ENCODE peak calls at places on chromosome 6, in eight cellular contexts. E is breast epithelium, A is HepG2, M is prostate gland, V is sigmoid colon, D is IMR-90, S is HCT116, N is Peyer's patch. F is an unnamed sample.

GRCh38 chr6:113564401-113565161 is 292.6 kb upstream of the MARCKS start:
- DNase-seq in V (peak; percentile 97), E (peak; percentile 60), S (no peak), M (peak; percentile 5), D (peak; percentile 92), N (peak; percentile 52), A (peak; percentile 74), F (peak; percentile 90)

GRCh38 chr6:12614468-12614867 is 102.1 kb upstream of the PHACTR1 start:
- DNase-seq in N (no peak), V (no peak), M (no peak), D (peak; percentile 31), E (no peak), S (no peak), A (no peak), F (no peak)

GRCh38 chr6:149483849-149484635 is 772 bp downstream of the ZC3H12D start:
- DNase-seq in V (no peak), M (no peak), S (no peak), A (no peak), E (no peak), D (no peak), N (no peak), F (no peak)

GRCh38 chr6:72580281-72580940 is 41.5 kb upstream of the KCNQ5 start:
- DNase-seq in M (no peak), A (peak; percentile 9), S (peak; percentile 31), E (no peak), N (no peak), V (no peak), D (peak; percentile 88), F (no peak)

GRCh38 chr6:15330174-15330934 is 84.5 kb downstream of the JARID2 start:
- DNase-seq in M (no peak), A (no peak), V (no peak), D (peak; percentile 42), N (no peak), E (no peak), S (no peak), F (no peak)

GRCh38 chr6:158037021-158037420 is 55.4 kb downstream of the SYNJ2 start:
- DNase-seq in D (no peak), V (peak; percentile 59), A (no peak), E (no peak), N (no peak), M (no peak), S (no peak), F (no peak)

GRCh38 chr6:28543671-28544131 is 18.0 kb downstream of the GPX5 start:
- DNase-seq in M (no peak), V (no peak), N (no peak), D (no peak), E (no peak), A (no peak), S (no peak), F (no peak)

GRCh38 chr6:167720456-167721285 is 106.0 kb upstream of the AFDN start:
- DNase-seq in V (no peak), A (no peak), D (no peak), M (no peak), E (no peak), S (no peak), N (no peak), F (no peak)

GRCh38 chr6:97726378-97726777 is 443.4 kb upstream of the MMS22L start:
- DNase-seq in N (no peak), E (no peak), M (no peak), D (no peak), V (no peak), A (no peak), S (no peak), F (no peak)

DNA sequence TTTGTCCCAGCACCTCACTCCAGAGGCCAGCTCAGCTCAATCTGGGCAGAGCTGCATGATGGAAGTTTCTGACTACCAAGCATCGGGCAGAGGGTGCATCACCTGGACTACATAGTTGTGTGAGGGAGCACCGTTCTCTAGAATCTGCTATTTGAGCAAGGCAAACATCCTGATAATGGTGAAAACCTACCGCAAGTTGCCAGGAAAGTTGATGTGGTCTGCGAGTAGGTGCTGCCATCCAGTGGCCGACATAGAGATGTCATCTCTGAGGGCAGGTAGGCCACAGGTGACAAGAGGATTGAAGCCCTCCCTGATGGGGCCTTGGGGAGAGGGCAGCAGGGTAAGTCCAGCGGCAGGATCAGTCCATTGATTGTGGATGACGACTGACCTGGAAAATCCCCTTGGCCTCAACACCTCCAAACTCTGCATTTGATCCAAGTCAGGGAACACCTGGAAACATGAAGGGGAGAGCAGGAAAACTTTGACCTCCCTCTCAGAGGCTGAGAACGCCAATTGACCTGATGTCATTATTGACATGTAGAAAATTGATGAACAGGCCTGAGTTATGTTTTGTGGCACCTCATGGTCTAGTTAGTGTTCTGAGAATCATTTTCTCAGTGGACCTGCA is 3.9 kb upstream of the LPA start:
- DNase-seq in A (peak; percentile 50), E (no peak), N (no peak), V (no peak), M (peak; percentile 23), S (peak; percentile 35), D (no peak), F (no peak)
- TF ChIP-seq CTCF in A (peak; percentile 94), E (no peak), N (no peak), V (no peak), M (peak; percentile 42), S (peak; percentile 86), D (no peak), F (peak; percentile 14)

GRCh38 chr6:31473780-31474725 is 23.9 kb upstream of the MICB start:
- DNase-seq in S (no peak), E (no peak), D (peak; percentile 46), A (no peak), V (no peak), N (no peak), M (no peak), F (no peak)

GRCh38 chr6:31473244-31473643 is 24.7 kb upstream of the MICB start:
- DNase-seq in S (no peak), A (no peak), N (no peak), D (no peak), E (no peak), M (no peak), V (no peak), F (no peak)

GRCh38 chr6:31472259-31472658 is 25.7 kb upstream of the MICB start:
- DNase-seq in S (no peak), N (no peak), M (no peak), V (no peak), E (no peak), A (no peak), D (no peak), F (no peak)

GRCh38 chr6:31476515-31477139 is 21.3 kb upstream of the MICB start:
- DNase-seq in S (no peak), E (no peak), D (no peak), N (peak; percentile 40), M (no peak), V (no peak), A (no peak), F (no peak)

GRCh38 chr6:31474871-31475286 is 23.1 kb upstream of the MICB start:
- DNase-seq in S (no peak), A (no peak), E (no peak), M (no peak), D (no peak), V (peak; percentile 27), N (no peak), F (no peak)
- TF ChIP-seq POLR2A in S (no peak), A (no peak), E (no peak), M (no peak), D (no peak), V (no peak), N (no peak), F (no peak)

GRCh38 chr6:4774715-4775590 is 1.3 kb upstream of the CDYL start:
- DNase-seq in S (no peak), A (no peak), D (no peak), N (peak; percentile 34), M (peak; percentile 5), E (peak; percentile 31), V (peak; percentile 79), F (peak; percentile 47)

GRCh38 chr6:4776493-4776966 is 326 bp downstream of the CDYL start:
- DNase-seq in N (peak; percentile 30), E (no peak), V (peak; percentile 75), A (peak; percentile 22), M (no peak), D (no peak), S (no peak), F (no peak)

GRCh38 chr6:4778086-4778485 is 1.9 kb downstream of the CDYL start:
- DNase-seq in E (no peak), A (no peak), V (no peak), M (no peak), N (no peak), D (no peak), S (no peak), F (no peak)

GRCh38 chr6:4775591-4776492 is at the start of gene CDYL:
- DNase-seq in M (peak; percentile 80), D (peak; percentile 85), E (peak; percentile 82), S (peak; percentile 72), A (peak; percentile 78), V (peak; percentile 93), N (peak; percentile 76), F (peak; percentile 89)

GRCh38 chr6:4776967-4777925 is 1.0 kb downstream of the CDYL start:
- DNase-seq in D (peak; percentile 39), M (peak; percentile 4), N (peak; percentile 44), S (no peak), E (no peak), V (no peak), A (no peak), F (peak; percentile 31)
- H3K27ac ChIP-seq in D (peak overlapping the region; percentile 31), M (no peak overlapping the region), N (peak overlapping the region; percentile 83), S (peak overlapping the region; percentile 75), E (peak overlapping the region; percentile 94), V (peak overlapping the region; percentile 76), A (no peak overlapping the region), F (no peak overlapping the region)

DNA sequence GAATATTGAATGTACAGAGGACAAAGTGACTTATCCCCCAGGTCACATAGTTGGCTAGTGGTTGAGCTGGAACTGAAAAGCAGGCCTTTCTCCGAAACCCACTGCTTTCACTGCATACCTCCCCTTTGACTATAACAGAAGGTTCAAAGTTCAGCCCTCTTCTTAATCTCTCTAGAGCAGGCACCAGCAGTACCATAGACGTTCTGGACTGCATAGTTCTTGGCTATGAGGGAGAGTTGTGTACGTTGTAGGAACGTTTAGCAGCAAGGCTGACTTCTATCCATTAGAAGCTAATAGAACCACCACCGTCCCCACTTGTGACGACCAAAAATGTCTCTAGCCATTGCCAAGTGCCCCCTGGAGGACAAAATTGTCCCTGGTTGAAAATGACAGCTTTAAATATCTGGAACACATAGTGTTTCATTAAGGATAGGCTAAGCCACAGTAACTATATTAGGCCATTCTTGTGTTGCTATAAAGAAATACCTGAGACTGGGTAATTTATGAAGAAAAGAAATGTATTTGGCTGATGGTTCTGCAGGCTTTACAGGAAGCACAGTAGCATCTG is 123.8 kb upstream of the MTHFD1L start:
- DNase-seq in M (no peak), E (no peak), D (no peak), S (peak; percentile 23), N (peak; percentile 58), A (peak; percentile 19), V (no peak), F (no peak)
- TF ChIP-seq CTCF in M (no peak), E (no peak), D (no peak), S (peak; percentile 70), N (peak; percentile 27), A (peak; percentile 43), V (no peak), F (peak; percentile 42)